ENCODE peak calls at places on chromosomes 2 and 18, in six cellular contexts. D is neural progenitor cell, Q is AG10803, U is PC-9, I is sigmoid colon, F is retinal pigment epithelial cell. N is an unnamed sample.

GRCh38 chr2:25141120-25141519 is 27.3 kb downstream of the POMC start:
- DNase-seq in D (no peak), Q (no peak), U (no peak), I (no peak), F (no peak), N (no peak)

GRCh38 chr2:227123697-227124096 is 40.3 kb downstream of the COL4A4 start:
- DNase-seq in D (no peak), Q (no peak), U (no peak), I (no peak), F (no peak), N (no peak)

GRCh38 chr2:98134138-98134537 is 47.2 kb downstream of the VWA3B start:
- DNase-seq in D (peak; percentile 54), Q (no peak), U (no peak), I (no peak), F (no peak), N (no peak)

GRCh38 chr2:41160439-41160838 is 708.5 kb upstream of the SLC8A1 start:
- DNase-seq in D (no peak), Q (no peak), U (no peak), I (no peak), F (no peak), N (no peak)

GRCh38 chr2:85843543-85843942 is 45.2 kb downstream of the ST3GAL5 start:
- DNase-seq in D (peak; percentile 33), Q (no peak), U (no peak), I (no peak), F (no peak), N (no peak)

GRCh38 chr2:150619607-150620330 is 132.3 kb upstream of the RND3 start:
- DNase-seq in D (no peak), Q (peak; percentile 67), U (peak; percentile 59), I (no peak), F (no peak), N (no peak)

GRCh38 chr2:209648714-209649113 is 122.9 kb upstream of the UNC80 start:
- DNase-seq in D (no peak), Q (peak; percentile 76), U (no peak), I (no peak), F (no peak), N (no peak)

GRCh38 chr2:18987592-18988073 is 370.8 kb downstream of the OSR1 start:
- DNase-seq in D (no peak), Q (peak; percentile 93), U (peak; percentile 60), I (peak; percentile 90), F (peak; percentile 54), N (peak; percentile 67)

GRCh38 chr2:101435011-101435862 is 39.7 kb downstream of the RFX8 start:
- DNase-seq in D (peak; percentile 93), Q (peak; percentile 76), U (no peak), I (no peak), F (no peak), N (peak; percentile 56)

GRCh38 chr18:57543560-57543959 is 42.9 kb downstream of the FECH start:
- DNase-seq in D (no peak), Q (no peak), U (no peak), I (no peak), F (no peak), N (no peak)

GRCh38 chr2:202051499-202052161 is 18.0 kb downstream of the FZD7 start:
- DNase-seq in D (peak; percentile 68), Q (peak; percentile 87), U (no peak), I (no peak), F (peak; percentile 50), N (peak; percentile 70)

GRCh38 chr18:71878226-71878625 is 665.9 kb downstream of the CBLN2 start:
- DNase-seq in D (no peak), Q (no peak), U (no peak), I (no peak), F (no peak), N (no peak)

GRCh38 chr2:204505946-204506345 is 39.3 kb upstream of the PARD3B start:
- DNase-seq in D (no peak), Q (peak; percentile 93), U (no peak), I (no peak), F (no peak), N (no peak)

GRCh38 chr2:86368181-86368824 is 30.9 kb upstream of the REEP1 start:
- DNase-seq in D (peak; percentile 85), Q (peak; percentile 31), U (peak; percentile 36), I (no peak), F (no peak), N (no peak)

GRCh38 chr2:112519506-112519905 is 22.8 kb upstream of the POLR1B start:
- DNase-seq in D (no peak), Q (no peak), U (no peak), I (no peak), F (no peak), N (no peak)

GRCh38 chr2:177783835-177784448 is 288.6 kb downstream of the PDE11A start:
- DNase-seq in D (no peak), Q (peak; percentile 92), U (no peak), I (no peak), F (no peak), N (peak; percentile 4)

GRCh38 chr18:9722691-9723090 is 14.6 kb downstream of the RAB31 start:
- DNase-seq in D (no peak), Q (peak; percentile 49), U (peak; percentile 88), I (no peak), F (no peak), N (no peak)

GRCh38 chr2:130759906-130760753 is 4.8 kb downstream of the AMER3 start:
- DNase-seq in D (no peak), Q (no peak), U (no peak), I (no peak), F (no peak), N (no peak)

GRCh38 chr2:175036582-175037018 is 31.4 kb upstream of the CHN1 start:
- DNase-seq in D (peak; percentile 33), Q (peak; percentile 25), U (peak; percentile 64), I (no peak), F (no peak), N (no peak)

GRCh38 chr18:42883177-42883576 is 232.3 kb downstream of the RIT2 start:
- DNase-seq in D (no peak), Q (no peak), U (no peak), I (no peak), F (no peak), N (no peak)

GRCh38 chr2:144456680-144457079 is 63.2 kb downstream of the ZEB2 start:
- DNase-seq in D (no peak), Q (peak; percentile 93), U (no peak), I (no peak), F (peak; percentile 94), N (no peak)

GRCh38 chr2:183186766-183187165 is 62.5 kb downstream of the NUP35 start:
- DNase-seq in D (no peak), Q (no peak), U (no peak), I (no peak), F (no peak), N (no peak)

GRCh38 chr18:67347499-67347898 is 169.0 kb downstream of the DSEL start:
- DNase-seq in D (no peak), Q (no peak), U (no peak), I (no peak), F (no peak), N (no peak)

GRCh38 chr2:24559714-24560113 is 68.7 kb downstream of the NCOA1 start:
- DNase-seq in D (no peak), Q (peak; percentile 28), U (no peak), I (no peak), F (no peak), N (peak; percentile 16)

GRCh38 chr2:227395556-227395955 is 7.8 kb upstream of the SCYGR1 start:
- DNase-seq in D (no peak), Q (no peak), U (no peak), I (no peak), F (no peak), N (no peak)

DNA sequence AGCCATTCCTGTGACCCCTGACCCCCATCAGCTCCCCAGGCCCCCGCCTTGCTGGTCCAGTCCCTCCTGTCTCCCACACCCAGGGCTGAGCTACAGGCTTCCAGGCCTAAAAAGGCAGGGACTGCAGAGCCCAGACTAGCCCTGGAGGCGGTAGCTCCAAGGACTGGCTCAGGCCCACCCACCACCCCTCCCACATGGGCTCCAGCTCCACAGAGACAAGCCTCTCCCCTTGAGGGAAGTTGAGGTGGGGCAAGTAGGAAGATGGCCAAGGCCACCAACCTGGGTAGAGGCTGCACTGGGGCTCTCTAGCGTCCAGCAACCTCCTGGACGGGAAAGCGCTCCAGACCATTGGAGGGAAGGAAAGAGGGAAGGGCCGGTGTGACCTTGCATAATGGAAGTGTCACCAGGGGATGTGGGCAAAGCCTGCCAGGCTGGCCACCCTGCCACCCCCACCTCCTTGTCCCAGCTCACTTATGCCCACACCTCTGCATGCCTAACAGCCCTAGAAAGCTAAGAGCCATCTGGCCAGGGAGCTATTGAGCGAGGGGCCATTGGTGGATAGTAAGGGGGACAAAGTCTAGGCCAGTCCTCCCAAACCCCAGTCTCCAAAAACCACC is 63.1 kb downstream of the TNS1 start:
- DNase-seq in D (no peak), Q (no peak), U (no peak), I (peak; percentile 92), F (no peak), N (no peak)
- H3K4me3 ChIP-seq in D (no peak overlapping the region), Q (peak overlapping the region; percentile 3), U (no peak overlapping the region), I (peak overlapping the region; percentile 79), F (no peak overlapping the region), N (no peak overlapping the region)

GRCh38 chr2:196170681-196171247 is 614 bp downstream of the STK17B start:
- DNase-seq in D (peak; percentile 29), Q (peak; percentile 68), U (peak; percentile 43), I (no peak), F (no peak), N (no peak)

GRCh38 chr2:196170202-196170680 is 1.1 kb downstream of the STK17B start:
- DNase-seq in D (peak; percentile 45), Q (peak; percentile 44), U (no peak), I (no peak), F (no peak), N (no peak)

GRCh38 chr2:196172976-196173375 is 1.6 kb upstream of the STK17B start:
- DNase-seq in D (no peak), Q (no peak), U (no peak), I (no peak), F (no peak), N (no peak)

GRCh38 chr2:196171946-196172345 is 568 bp upstream of the STK17B start:
- DNase-seq in D (no peak), Q (no peak), U (no peak), I (no peak), F (no peak), N (no peak)

DNA sequence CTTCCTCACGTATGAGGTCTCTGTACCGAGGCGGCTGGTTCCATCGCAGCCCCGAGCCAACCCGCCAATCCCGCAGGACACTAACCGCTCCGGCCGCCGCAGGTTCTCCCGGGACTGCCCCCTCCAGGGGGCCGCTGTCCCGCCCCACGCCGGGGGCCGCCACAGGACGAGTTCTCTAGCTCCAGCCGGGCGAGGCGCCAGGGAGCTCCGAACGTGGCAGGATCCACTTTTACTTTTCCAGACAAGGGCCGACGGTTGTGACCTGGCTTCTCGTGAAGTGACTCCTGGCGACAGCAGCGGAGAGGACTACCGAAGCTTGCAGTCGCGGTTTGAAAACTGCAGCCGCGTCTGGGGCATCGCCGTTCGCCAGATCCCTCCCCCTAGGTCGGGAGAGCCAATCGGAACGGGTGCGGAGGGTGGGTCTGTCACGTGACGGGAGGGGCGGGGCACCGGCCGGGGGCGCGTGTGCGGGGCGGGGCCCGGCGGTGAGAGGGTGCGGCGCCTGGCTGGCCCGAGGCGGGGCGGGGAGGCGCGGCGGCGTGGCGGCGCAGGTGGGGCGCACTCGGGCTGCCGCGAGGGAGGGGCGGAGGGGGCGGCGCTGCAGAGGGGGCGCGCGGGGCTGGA is at the start of gene STK17B:
- DNase-seq in D (peak; percentile 97), Q (peak; percentile 90), U (peak; percentile 79), I (peak; percentile 96), F (peak; percentile 76), N (peak; percentile 77)
- TF ChIP-seq CTCF in D (peak; percentile 7), Q (peak; percentile 24), U (no peak), I (no peak), F (peak; percentile 9), N (no peak)

GRCh38 chr2:234493117-234493516 is 3.8 kb downstream of the ARL4C start:
- DNase-seq in D (peak; percentile 17), Q (no peak), U (no peak), I (peak; percentile 26), F (no peak), N (no peak)
- H3K4me3 ChIP-seq in D (peak overlapping the region; percentile 97), Q (peak overlapping the region; percentile 97), U (peak overlapping the region; percentile 91), I (no peak overlapping the region), F (peak overlapping the region; percentile 97), N (no peak overlapping the region)

GRCh38 chr2:219492575-219492974 is 6.1 kb upstream of the GMPPA start:
- DNase-seq in D (peak; percentile 64), Q (no peak), U (no peak), I (no peak), F (no peak), N (no peak)
- TF ChIP-seq CTCF in D (peak; percentile 44), Q (no peak), U (no peak), I (no peak), F (no peak), N (no peak)

N was measured in HFF-Myc.